ENCODE peak calls at places on chromosomes 13 and 19, in six cellular contexts. N is upper lobe of left lung, R is ovary, U is astrocyte of the cerebellum, T is brain microvascular endothelial cell, F is RWPE2. I is an unnamed sample.

GRCh38 chr13:28573595-28574373 is 78.9 kb upstream of the FLT1 start:
- DNase-seq in N (peak), R (no peak), U (no peak), T (no peak), F (no peak), I (no peak)

GRCh38 chr13:98525852-98526512 is 50.9 kb downstream of the STK24 start:
- DNase-seq in N (no peak), R (no peak), U (no peak), T (no peak), F (no peak), I (no peak)

GRCh38 chr19:43467730-43468129 is 2.3 kb upstream of the LYPD3 start:
- DNase-seq in N (no peak), R (no peak), U (no peak), T (peak), F (no peak), I (no peak)

GRCh38 chr19:38134538-38135149 is 89.4 kb downstream of the DPF1 start:
- DNase-seq in N (no peak), R (no peak), U (no peak), T (peak), F (no peak), I (no peak)

GRCh38 chr13:45370922-45371406 is 30.0 kb upstream of the TPT1 start:
- DNase-seq in N (peak), R (peak), U (peak), T (peak), F (no peak), I (peak)

GRCh38 chr19:37718357-37718756 is 1.2 kb downstream of the ZNF607 start:
- DNase-seq in N (no peak), R (no peak), U (no peak), T (no peak), F (no peak), I (peak)

GRCh38 chr19:44706506-44707236 is 7.7 kb downstream of the CEACAM16 start:
- DNase-seq in N (no peak), R (no peak), U (no peak), T (no peak), F (no peak), I (no peak)

GRCh38 chr13:41458187-41458938 is 1.0 kb downstream of the RGCC start:
- DNase-seq in N (peak), R (no peak), U (no peak), T (no peak), F (no peak), I (peak)

GRCh38 chr19:12331211-12331941 is 2.1 kb downstream of the ZNF563 start:
- DNase-seq in N (peak), R (no peak), U (no peak), T (no peak), F (no peak), I (no peak)

GRCh38 chr13:40509876-40510275 is 156.6 kb downstream of the FOXO1 start:
- DNase-seq in N (no peak), R (no peak), U (no peak), T (no peak), F (no peak), I (no peak)

GRCh38 chr19:49475995-49476880 is 2.2 kb downstream of the FLT3LG start:
- DNase-seq in N (no peak), R (peak), U (no peak), T (no peak), F (no peak), I (peak)

GRCh38 chr19:1602091-1602707 is 3.1 kb downstream of the UQCR11 start:
- DNase-seq in N (no peak), R (no peak), U (no peak), T (no peak), F (no peak), I (no peak)

GRCh38 chr13:78636493-78636892 is 22.5 kb downstream of the OBI1 start:
- DNase-seq in N (no peak), R (no peak), U (no peak), T (no peak), F (no peak), I (no peak)

GRCh38 chr19:43723588-43723987 is 7.7 kb downstream of the IRGC start:
- DNase-seq in N (no peak), R (no peak), U (no peak), T (no peak), F (no peak), I (peak)

GRCh38 chr19:55691561-55692481 is 16.8 kb downstream of the EPN1 start:
- DNase-seq in N (no peak), R (no peak), U (no peak), T (no peak), F (peak), I (no peak)

GRCh38 chr19:55179570-55180484 is at the start of gene SYT5:
- DNase-seq in N (no peak), R (no peak), U (no peak), T (no peak), F (no peak), I (peak)

GRCh38 chr13:27967203-27967735 is 1.8 kb downstream of the CDX2 start:
- DNase-seq in N (no peak), R (no peak), U (no peak), T (no peak), F (no peak), I (no peak)

GRCh38 chr19:2820112-2820702 is 539 bp downstream of the ZNF554 start:
- DNase-seq in N (no peak), R (no peak), U (no peak), T (no peak), F (no peak), I (peak)

GRCh38 chr13:42392706-42393572 is 121.0 kb downstream of the AKAP11 start:
- DNase-seq in N (no peak), R (no peak), U (no peak), T (no peak), F (no peak), I (no peak)

GRCh38 chr19:28943651-28944050 is 269.3 kb downstream of the UQCRFS1 start:
- DNase-seq in N (no peak), R (no peak), U (no peak), T (no peak), F (no peak), I (no peak)

GRCh38 chr13:104954210-104954609 is 1581.3 kb downstream of the EFNB2 start:
- DNase-seq in N (no peak), R (no peak), U (no peak), T (no peak), F (no peak), I (no peak)

GRCh38 chr13:23159205-23159586 is 21.6 kb upstream of the SGCG start:
- DNase-seq in N (no peak), R (no peak), U (peak), T (peak), F (no peak), I (no peak)

GRCh38 chr13:20610006-20610405 is 43.0 kb downstream of the IFT88 start:
- DNase-seq in N (no peak), R (no peak), U (no peak), T (peak), F (no peak), I (no peak)

GRCh38 chr19:13208964-13209796 is 59.0 kb downstream of the IER2 start:
- DNase-seq in N (no peak), R (no peak), U (no peak), T (no peak), F (no peak), I (peak)

GRCh38 chr19:39192846-39193245 is 3.9 kb upstream of the NCCRP1 start:
- DNase-seq in N (no peak), R (no peak), U (no peak), T (no peak), F (no peak), I (no peak)

GRCh38 chr19:10286803-10287737 is at the start of gene ICAM4:
- DNase-seq in N (peak), R (peak), U (no peak), T (no peak), F (no peak), I (peak)

GRCh38 chr19:7793493-7793892 is 30.4 kb downstream of the CLEC4M start:
- DNase-seq in N (no peak), R (no peak), U (no peak), T (no peak), F (no peak), I (no peak)

GRCh38 chr19:29708553-29709439 is 6.3 kb downstream of the C19orf12 start:
- DNase-seq in N (no peak), R (no peak), U (no peak), T (no peak), F (no peak), I (peak)

GRCh38 chr19:23992348-23992747 is 77.7 kb downstream of the ZNF726 start:
- DNase-seq in N (no peak), R (no peak), U (no peak), T (no peak), F (no peak), I (no peak)

GRCh38 chr19:43505186-43505456 is 575 bp upstream of the PHLDB3 start:
- DNase-seq in N (no peak), R (no peak), U (no peak), T (no peak), F (no peak), I (no peak)

GRCh38 chr13:27022571-27023311 is 148.9 kb downstream of the USP12 start:
- DNase-seq in N (peak), R (no peak), U (no peak), T (no peak), F (no peak), I (no peak)

GRCh38 chr19:29503140-29503758 is 22.5 kb upstream of the VSTM2B start:
- DNase-seq in N (no peak), R (no peak), U (no peak), T (no peak), F (no peak), I (no peak)

GRCh38 chr19:53328967-53329366 is 4.6 kb upstream of the ZNF845 start:
- DNase-seq in N (no peak), R (peak), U (no peak), T (no peak), F (no peak), I (no peak)

GRCh38 chr13:23554000-23554399 is 16.2 kb upstream of the TNFRSF19 start:
- DNase-seq in N (no peak), R (no peak), U (no peak), T (no peak), F (no peak), I (no peak)

GRCh38 chr19:41895745-41896580 is 13.0 kb downstream of the ARHGEF1 start:
- DNase-seq in N (no peak), R (no peak), U (no peak), T (no peak), F (no peak), I (no peak)

GRCh38 chr19:36266375-36266961 is 51.6 kb downstream of the ZNF146 start:
- DNase-seq in N (no peak), R (no peak), U (no peak), T (no peak), F (no peak), I (no peak)

GRCh38 chr13:112747256-112747655 is 57.4 kb downstream of the ATP11A start:
- DNase-seq in N (no peak), R (no peak), U (peak), T (no peak), F (no peak), I (no peak)

GRCh38 chr19:2727640-2727944 is 6.4 kb upstream of the DIRAS1 start:
- DNase-seq in N (no peak), R (no peak), U (no peak), T (no peak), F (no peak), I (no peak)

GRCh38 chr13:36166051-36166450 is 34.9 kb upstream of the DCLK1 start:
- DNase-seq in N (no peak), R (no peak), U (no peak), T (no peak), F (no peak), I (no peak)

GRCh38 chr13:64471916-64472315 is 2758.2 kb downstream of the PCDH9 start:
- DNase-seq in N (no peak), R (no peak), U (peak), T (no peak), F (no peak), I (no peak)
- TF ChIP-seq CTCF in N (no peak), R (no peak), U (peak), T (peak), F (peak), I (no peak)

GRCh38 chr13:72693832-72694231 is 33.6 kb downstream of the MZT1 start:
- DNase-seq in N (no peak), R (no peak), U (no peak), T (no peak), F (no peak), I (no peak)
- H3K4me3 ChIP-seq in N (no peak), R (no peak), U (no peak), T (no peak), F (no peak), I (no peak)

DNA sequence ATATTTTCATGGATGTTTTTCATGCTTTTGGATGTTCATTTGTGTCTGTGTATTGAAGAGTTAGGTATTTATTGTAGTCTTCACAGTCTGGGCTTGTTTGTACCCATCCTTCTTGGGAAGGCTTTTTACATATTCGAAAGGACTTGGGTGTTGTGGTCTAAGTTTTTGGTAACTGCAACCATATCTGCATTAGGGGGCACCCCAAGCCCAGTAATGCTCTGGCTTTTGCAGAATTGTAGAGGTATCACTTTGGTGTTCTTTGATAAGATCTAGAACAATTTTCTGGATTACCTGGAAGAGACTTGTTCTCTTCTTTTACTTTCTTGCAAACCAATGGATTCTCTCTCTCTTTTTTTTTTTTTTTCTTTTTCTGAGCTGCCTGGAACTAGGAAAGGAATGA is 581.3 kb downstream of the DACH1 start:
- DNase-seq in N (no peak), R (no peak), U (no peak), T (no peak), F (no peak), I (no peak)
- TF ChIP-seq CTCF in N (no peak), R (no peak), U (no peak), T (peak), F (no peak), I (no peak)

GRCh38 chr19:18097993-18098890 is 664 bp downstream of the MAST3 start:
- DNase-seq in N (no peak), R (no peak), U (no peak), T (no peak), F (no peak), I (no peak)
- H3K4me3 ChIP-seq in N (peak), R (peak), U (peak), T (peak), F (peak), I (no peak)

GRCh38 chr13:34733720-34734119 is 208.3 kb upstream of the NBEA start:
- DNase-seq in N (no peak), R (no peak), U (no peak), T (no peak), F (no peak), I (no peak)

GRCh38 chr13:34738251-34739170 is 203.6 kb upstream of the NBEA start:
- DNase-seq in N (no peak), R (no peak), U (no peak), T (no peak), F (no peak), I (no peak)

GRCh38 chr13:34730966-34731365 is 211.1 kb upstream of the NBEA start:
- DNase-seq in N (no peak), R (no peak), U (no peak), T (no peak), F (no peak), I (no peak)

GRCh38 chr13:34731486-34731885 is 210.6 kb upstream of the NBEA start:
- DNase-seq in N (no peak), R (no peak), U (no peak), T (no peak), F (no peak), I (no peak)

GRCh38 chr13:34734932-34735331 is 207.1 kb upstream of the NBEA start:
- DNase-seq in N (no peak), R (no peak), U (no peak), T (no peak), F (no peak), I (no peak)
- TF ChIP-seq CTCF in N (no peak), R (no peak), U (no peak), T (no peak), F (no peak), I (no peak)

GRCh38 chr19:16372065-16372915 is 47.7 kb downstream of the KLF2 start:
- DNase-seq in N (no peak), R (no peak), U (no peak), T (no peak), F (no peak), I (no peak)
- H3K4me3 ChIP-seq in N (no peak), R (no peak), U (no peak), T (no peak), F (no peak), I (no peak)

DNA sequence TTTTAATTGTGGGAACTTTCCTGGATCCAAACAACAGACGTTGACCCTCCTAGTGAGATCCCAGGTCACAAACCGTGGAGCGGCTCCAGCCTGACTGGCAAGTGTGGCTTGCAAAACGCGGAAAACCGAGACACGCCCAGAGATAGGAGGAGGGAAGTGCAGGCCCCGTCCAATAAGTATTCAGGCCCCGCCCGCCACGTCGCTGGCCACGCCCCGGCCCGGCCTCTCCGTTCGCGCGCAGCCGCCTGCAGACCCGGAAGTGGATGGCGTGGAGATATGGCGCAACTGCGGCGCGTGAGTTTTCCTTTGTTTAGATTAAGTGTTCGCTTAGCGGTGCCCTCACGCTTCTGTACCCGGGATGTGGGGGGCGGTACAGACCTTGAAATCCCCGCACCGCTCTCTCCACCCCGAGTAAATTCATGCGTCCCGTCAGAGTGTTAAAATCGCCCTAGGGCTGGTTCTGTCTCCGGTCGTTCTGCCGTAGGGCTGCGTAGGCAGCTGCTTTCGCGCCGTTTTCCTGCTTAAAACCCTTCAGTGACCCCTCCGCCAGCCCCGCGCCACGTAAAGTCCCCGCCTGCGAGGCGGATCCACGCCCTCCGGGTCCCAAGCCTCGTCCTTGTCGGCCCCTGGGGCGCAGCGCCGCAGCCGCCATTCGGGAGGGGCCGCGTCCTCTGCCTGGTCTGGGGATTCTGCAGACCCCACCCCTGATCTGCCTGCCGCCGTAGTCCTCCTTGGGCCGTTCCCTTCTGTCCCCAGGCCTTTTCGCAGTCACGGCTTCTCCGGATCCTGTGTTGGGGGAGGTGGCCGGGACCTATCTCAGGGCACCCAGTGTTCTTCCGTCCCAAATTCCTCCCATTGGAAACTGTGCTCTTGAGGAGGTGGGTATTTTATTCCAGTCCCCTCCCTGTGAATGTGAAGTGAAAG is at the start of gene ZNF766:
- DNase-seq in N (peak), R (peak), U (peak), T (peak), F (peak), I (peak)
- TF ChIP-seq CTCF in N (no peak), R (no peak), U (no peak), T (no peak), F (no peak), I (no peak)

DNA sequence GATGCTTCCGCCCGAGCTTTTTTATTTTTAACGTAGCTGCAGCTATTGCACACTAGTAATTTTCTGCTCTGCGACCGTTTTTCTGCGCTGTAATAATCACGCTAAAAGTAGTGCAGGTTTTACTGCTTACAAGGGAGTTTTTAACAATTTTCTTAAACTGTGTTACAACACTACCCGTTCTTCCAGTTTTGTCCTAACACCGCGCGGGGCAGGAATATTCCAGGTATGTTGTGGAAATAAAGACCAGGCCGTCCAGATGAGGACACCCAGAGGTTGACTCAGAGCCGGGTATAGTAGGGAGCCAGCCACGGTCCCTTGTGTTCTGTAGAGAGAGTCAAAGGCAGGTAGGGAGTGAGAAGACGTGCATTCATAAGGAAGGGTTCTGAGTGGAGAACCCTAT is 21.7 kb downstream of the ZNF274 start:
- DNase-seq in N (no peak), R (no peak), U (no peak), T (no peak), F (no peak), I (no peak)
- H3K4me3 ChIP-seq in N (no peak), R (no peak), U (no peak), T (no peak), F (no peak), I (no peak)

I was measured in mucosa of descending colon.